ENCODE peak calls at places on chromosomes 7 and 10, in eight cellular contexts. X is activated CD8-positive, alpha-beta memory T cell treated with anti-CD3 and anti-CD28 coated beads, Interleukin-2, amount 50 U/mL, for 4 hours; Y is NCI-H187; I is A673; G is iris pigment epithelial cell; V is stimulated activated CD4-positive, alpha-beta T cell treated with anti-CD3 and anti-CD28 coated beads, Interleukin-1b, Interleukin-23, amount 100 ng/mL, for 24 hours; H is hippocampal formation; Q is H7. C is an unnamed sample.
A peak's percentile ranks its signal among the peaks of the same experiment; 100 is the strongest.

GRCh38 chr10:116796910-116797513 is 52.3 kb upstream of the ENO4 start:
- DNase-seq in X (peak; percentile 67), Y (peak; percentile 38), I (peak; percentile 93), G (peak; percentile 57), V (peak; percentile 60), H (peak; percentile 44), Q (peak; percentile 92), C (peak; percentile 59)

GRCh38 chr10:45023426-45023825 is 22.7 kb downstream of the ZNF22 start:
- DNase-seq in X (no peak), Y (no peak), I (no peak), G (peak; percentile 66), V (no peak), H (no peak), Q (no peak), C (no peak)

GRCh38 chr10:104928733-104929132 is 287.6 kb downstream of the SORCS3 start:
- DNase-seq in X (no peak), Y (no peak), I (no peak), G (no peak), V (no peak), H (no peak), Q (no peak), C (no peak)

GRCh38 chr7:47087866-47088265 is 494.0 kb downstream of the TNS3 start:
- DNase-seq in X (no peak), Y (no peak), I (no peak), G (peak; percentile 67), V (no peak), H (no peak), Q (no peak), C (no peak)

GRCh38 chr7:151206914-151207313 is 3.4 kb downstream of the H2BK1 start:
- DNase-seq in X (no peak), Y (peak; percentile 68), I (no peak), G (no peak), V (no peak), H (no peak), Q (no peak), C (peak; percentile 76)

GRCh38 chr10:21953585-21954057 is 49.9 kb downstream of the DNAJC1 start:
- DNase-seq in X (no peak), Y (no peak), I (peak; percentile 77), G (peak; percentile 72), V (no peak), H (peak; percentile 55), Q (peak; percentile 34), C (peak; percentile 32)

GRCh38 chr7:5320391-5320790 is 37.6 kb downstream of the SLC29A4 start:
- DNase-seq in X (no peak), Y (no peak), I (no peak), G (no peak), V (no peak), H (no peak), Q (peak; percentile 30), C (no peak)

GRCh38 chr7:105429746-105430612 is 41.3 kb upstream of the SRPK2 start:
- DNase-seq in X (peak; percentile 41), Y (peak; percentile 12), I (peak; percentile 93), G (peak; percentile 59), V (no peak), H (no peak), Q (no peak), C (peak; percentile 56)

GRCh38 chr7:158292948-158293347 is 294.7 kb downstream of the PTPRN2 start:
- DNase-seq in X (no peak), Y (no peak), I (no peak), G (no peak), V (no peak), H (no peak), Q (no peak), C (no peak)

GRCh38 chr7:98641646-98642489 is 24.8 kb downstream of the NPTX2 start:
- DNase-seq in X (no peak), Y (no peak), I (no peak), G (no peak), V (no peak), H (no peak), Q (no peak), C (no peak)

GRCh38 chr10:86410542-86411124 is 44.0 kb upstream of the GRID1 start:
- DNase-seq in X (no peak), Y (no peak), I (no peak), G (peak; percentile 95), V (no peak), H (no peak), Q (no peak), C (no peak)

GRCh38 chr10:71748671-71749191 is 24.6 kb downstream of the VSIR start:
- DNase-seq in X (peak; percentile 58), Y (no peak), I (no peak), G (no peak), V (no peak), H (peak; percentile 47), Q (peak; percentile 80), C (peak; percentile 87)

GRCh38 chr10:124025638-124026336 is 67.6 kb downstream of the CHST15 start:
- DNase-seq in X (no peak), Y (no peak), I (no peak), G (peak; percentile 6), V (no peak), H (no peak), Q (no peak), C (no peak)

GRCh38 chr10:43145313-43145712 is 7.1 kb downstream of the CSGALNACT2 start:
- DNase-seq in X (no peak), Y (peak; percentile 5), I (no peak), G (no peak), V (no peak), H (no peak), Q (no peak), C (no peak)

GRCh38 chr10:11846542-11846941 is 23.4 kb downstream of the PROSER2 start:
- DNase-seq in X (no peak), Y (no peak), I (no peak), G (peak; percentile 20), V (no peak), H (no peak), Q (no peak), C (no peak)

GRCh38 chr10:110138197-110138812 is 69.1 kb upstream of the MXI1 start:
- DNase-seq in X (no peak), Y (no peak), I (peak; percentile 82), G (peak; percentile 64), V (no peak), H (peak; percentile 87), Q (peak; percentile 51), C (peak; percentile 78)

C was measured in CD4-positive, alpha-beta memory T cell.